ENCODE peak calls at places on chromosome 10, in five cellular contexts. M is HEK293T, L is GM12878, Q is H1, K is HepG2. N is an unnamed sample.

GRCh38 chr10:129764011-129764900 is 199.8 kb downstream of the EBF3 start:
- DNase-seq in L (no peak), K (no peak), M (no peak), Q (no peak), N (no peak)

GRCh38 chr10:121841862-121842261 is 86.0 kb downstream of the ATE1 start:
- DNase-seq in M (no peak), L (no peak), Q (no peak), K (no peak), N (no peak)

GRCh38 chr10:51162002-51162401 is 87.7 kb downstream of the PRKG1 start:
- DNase-seq in M (peak; percentile 7), Q (no peak), K (no peak), L (no peak), N (peak; percentile 30)

GRCh38 chr10:31358688-31359330 is 39.8 kb downstream of the ZEB1 start:
- DNase-seq in M (no peak), K (no peak), Q (no peak), L (no peak), N (no peak)

GRCh38 chr10:99993994-99994689 is 15.6 kb downstream of the DNMBP start:
- DNase-seq in M (peak; percentile 54), Q (no peak), L (peak; percentile 51), K (no peak), N (no peak)

GRCh38 chr10:97683556-97684357 is 3.3 kb downstream of the AVPI1 start:
- DNase-seq in L (no peak), M (no peak), K (no peak), Q (no peak), N (no peak)

GRCh38 chr10:28805390-28805789 is 128.1 kb downstream of the BAMBI start:
- DNase-seq in K (no peak), L (no peak), M (no peak), Q (no peak), N (no peak)

GRCh38 chr10:99630439-99630838 is 10.2 kb upstream of the SLC25A28 start:
- DNase-seq in M (no peak), Q (no peak), L (no peak), K (peak; percentile 55), N (no peak)

GRCh38 chr10:101228682-101229274 is 485 bp downstream of the LBX1 start:
- DNase-seq in L (no peak), Q (no peak), M (no peak), K (no peak), N (no peak)
- TF ChIP-seq SUZ12 in L (peak; percentile 33), Q (no peak), M (no peak), K (no peak), N (peak; percentile 91)

GRCh38 chr10:37957841-37958240 is 18.6 kb downstream of the ZNF25 start:
- DNase-seq in K (no peak), L (no peak), Q (no peak), M (no peak), N (no peak)
- TF ChIP-seq SUZ12 in K (no peak), L (no peak), Q (no peak), M (no peak), N (no peak)

GRCh38 chr10:132144086-132144485 is 42.7 kb upstream of the DPYSL4 start:
- DNase-seq in K (no peak), L (no peak), M (no peak), Q (no peak), N (no peak)

GRCh38 chr10:132146941-132147915 is 39.5 kb upstream of the DPYSL4 start:
- DNase-seq in K (no peak), M (no peak), Q (no peak), L (no peak), N (no peak)

GRCh38 chr10:132146271-132146671 is 40.5 kb upstream of the DPYSL4 start:
- DNase-seq in L (no peak), K (no peak), M (no peak), Q (no peak), N (no peak)

GRCh38 chr10:132145002-132145401 is 41.7 kb upstream of the DPYSL4 start:
- DNase-seq in M (no peak), K (no peak), Q (no peak), L (no peak), N (no peak)

DNA sequence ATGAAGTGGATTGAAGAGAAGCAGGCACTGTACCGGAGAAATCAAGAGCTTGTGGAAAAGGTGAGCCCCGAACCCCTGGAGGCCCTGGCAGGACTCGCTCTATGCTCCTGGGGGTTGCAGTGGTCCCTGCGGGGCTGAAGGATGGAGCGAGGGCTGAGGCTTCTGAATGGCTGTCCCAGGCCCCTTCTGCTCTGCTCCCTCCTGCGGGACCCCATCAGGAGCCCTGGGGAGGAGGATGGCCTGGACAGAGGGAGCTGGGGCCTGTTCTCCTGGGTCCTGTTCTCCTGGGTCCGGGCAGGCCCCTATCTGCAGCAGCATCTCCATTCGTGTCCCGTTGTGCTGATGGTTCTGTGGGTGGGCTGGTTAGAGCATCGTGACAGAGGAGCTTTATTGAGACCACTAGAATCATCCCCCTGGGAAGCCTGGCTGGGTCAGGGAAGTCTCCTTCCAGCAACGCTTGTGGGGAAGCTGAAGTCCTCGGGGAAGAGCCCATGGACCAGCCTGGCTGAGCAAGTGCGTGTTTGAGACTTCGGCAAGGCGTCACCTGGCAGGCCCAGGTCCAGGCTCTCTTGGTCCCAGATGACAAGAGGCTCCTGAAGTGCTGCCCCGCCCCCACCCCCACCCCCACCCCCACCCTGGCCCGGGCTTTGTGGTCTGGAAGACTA is 41.1 kb upstream of the DPYSL4 start:
- DNase-seq in K (no peak), Q (no peak), L (no peak), M (no peak), N (no peak)
- TF ChIP-seq SUZ12 in K (no peak), Q (no peak), L (no peak), M (no peak), N (no peak)

GRCh38 chr10:15230257-15230656 is 61.8 kb upstream of the NMT2 start:
- DNase-seq in Q (no peak), M (no peak), K (no peak), L (no peak), N (no peak)
- TF ChIP-seq SUZ12 in Q (no peak), M (no peak), K (no peak), L (no peak), N (no peak)

N was measured in NT2/D1.